ENCODE peak calls at places on chromosomes 13 and 19, in nine cellular contexts. A is Peyer's patch, J is A549, K is IMR-90, B is uterus, H is breast epithelium, R is esophagus muscularis mucosa, F is heart left ventricle, C is transverse colon. N is an unnamed sample.

GRCh38 chr19:3105641-3106508 is 11.7 kb downstream of the GNA11 start:
- DNase-seq in K (no peak), F (no peak), C (no peak), H (no peak), J (no peak), A (no peak), B (no peak), R (no peak), N (peak; percentile 51)

GRCh38 chr13:96968027-96968426 is 26.2 kb downstream of the OXGR1 start:
- DNase-seq in C (no peak), J (no peak), K (no peak), H (no peak), A (no peak), B (no peak), F (no peak), R (no peak), N (no peak)

GRCh38 chr19:43438291-43439162 is 23.8 kb downstream of the TEX101 start:
- DNase-seq in J (peak; percentile 59), H (no peak), R (peak; percentile 95), A (peak; percentile 51), F (peak; percentile 74), B (peak; percentile 45), K (peak; percentile 67), C (peak; percentile 45), N (no peak)

GRCh38 chr13:33285420-33286124 is at the start of gene STARD13:
- DNase-seq in B (peak; percentile 97), C (peak; percentile 93), R (peak; percentile 99), A (peak; percentile 89), K (peak; percentile 98), F (peak; percentile 95), H (peak; percentile 93), J (peak; percentile 84), N (peak; percentile 96)

GRCh38 chr19:18414504-18415176 is 4.6 kb upstream of the SSBP4 start:
- DNase-seq in H (no peak), B (peak; percentile 60), F (peak; percentile 39), K (no peak), R (no peak), J (peak; percentile 65), A (peak; percentile 49), C (no peak), N (no peak)

GRCh38 chr13:35690546-35690945 is 214.1 kb upstream of the MAB21L1 start:
- DNase-seq in H (no peak), R (no peak), J (no peak), C (no peak), K (peak; percentile 41), A (no peak), F (no peak), B (no peak), N (no peak)

GRCh38 chr13:101127741-101128353 is 288.5 kb downstream of the NALCN start:
- DNase-seq in B (no peak), J (peak; percentile 25), H (no peak), R (no peak), F (no peak), K (peak; percentile 53), A (no peak), C (no peak), N (peak; percentile 8)

GRCh38 chr13:112819111-112819510 is 129.3 kb downstream of the ATP11A start:
- DNase-seq in H (no peak), F (peak; percentile 10), A (no peak), B (no peak), J (no peak), C (no peak), R (no peak), K (no peak), N (no peak)

GRCh38 chr19:5046339-5047039 is 77.6 kb downstream of the KDM4B start:
- DNase-seq in J (peak; percentile 84), A (peak; percentile 70), R (no peak), H (peak; percentile 48), K (peak; percentile 40), C (peak; percentile 74), F (no peak), B (no peak), N (peak; percentile 91)

GRCh38 chr19:4130635-4131438 is 6.9 kb upstream of the MAP2K2 start:
- DNase-seq in H (no peak), R (no peak), C (peak; percentile 39), B (no peak), A (peak; percentile 77), F (no peak), K (peak; percentile 90), J (peak; percentile 83), N (no peak)

GRCh38 chr13:79853258-79853657 is 372.3 kb downstream of the NDFIP2 start:
- DNase-seq in B (no peak), F (no peak), J (no peak), R (no peak), K (no peak), H (no peak), A (no peak), C (no peak), N (no peak)

GRCh38 chr19:18496167-18496979 is 25.5 kb downstream of the ELL start:
- DNase-seq in J (peak; percentile 28), C (peak; percentile 73), H (no peak), K (peak; percentile 80), F (no peak), A (peak; percentile 75), R (no peak), B (no peak), N (peak; percentile 84)

GRCh38 chr13:94549241-94550029 is 46.5 kb downstream of the TGDS start:
- DNase-seq in K (peak; percentile 96), J (peak; percentile 94), R (peak; percentile 99), H (peak; percentile 79), F (peak; percentile 90), C (peak; percentile 93), B (peak; percentile 95), A (peak; percentile 88), N (peak; percentile 89)

GRCh38 chr19:6421075-6422014 is 3.3 kb downstream of the KHSRP start:
- DNase-seq in H (no peak), B (no peak), C (no peak), R (no peak), F (no peak), A (no peak), J (no peak), K (no peak), N (no peak)

GRCh38 chr19:11347546-11347945 is 1.2 kb downstream of the CCDC159 start:
- DNase-seq in J (no peak), F (no peak), H (no peak), A (no peak), K (no peak), B (no peak), R (no peak), C (no peak), N (no peak)

DNA sequence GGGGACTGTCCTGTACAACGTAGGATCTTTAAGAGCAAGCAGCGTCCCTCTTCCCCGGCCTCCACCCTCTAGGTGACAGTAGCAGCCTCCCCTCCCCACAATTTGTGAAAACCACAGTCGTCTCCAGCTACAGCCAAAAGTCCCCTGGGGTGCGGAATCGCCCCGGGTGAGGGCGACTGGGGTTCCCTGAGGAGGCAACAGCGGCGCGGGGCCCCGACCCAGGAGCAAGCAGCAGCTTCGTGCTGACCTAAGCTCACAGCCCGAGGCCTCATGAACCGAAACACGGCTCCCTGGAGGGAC is 322 bp downstream of the ZNF558 start:
- DNase-seq in F (no peak), A (no peak), C (no peak), H (no peak), K (no peak), J (no peak), B (no peak), R (no peak), N (no peak)
- H3K4me3 ChIP-seq in F (peak overlapping the region; percentile 85), A (peak overlapping the region; percentile 94), C (peak overlapping the region; percentile 88), H (peak overlapping the region; percentile 93), K (peak overlapping the region; percentile 73), J (peak overlapping the region; percentile 85), B (peak overlapping the region; percentile 85), R (peak overlapping the region; percentile 94), N (peak overlapping the region; percentile 75)

GRCh38 chr13:26695891-26696311 is 64.7 kb downstream of the GPR12 start:
- DNase-seq in B (no peak), R (peak; percentile 84), K (no peak), F (no peak), C (no peak), J (no peak), A (no peak), H (no peak), N (no peak)

GRCh38 chr13:26695360-26695705 is 65.3 kb downstream of the GPR12 start:
- DNase-seq in H (no peak), J (no peak), F (no peak), B (no peak), R (peak; percentile 87), A (no peak), C (no peak), K (no peak), N (no peak)

GRCh38 chr13:26697069-26697955 is 63.3 kb downstream of the GPR12 start:
- DNase-seq in R (peak; percentile 45), J (no peak), C (no peak), H (no peak), A (no peak), K (no peak), F (no peak), B (no peak), N (no peak)

GRCh38 chr13:26693749-26694463 is 66.7 kb downstream of the GPR12 start:
- DNase-seq in B (no peak), A (no peak), J (no peak), R (peak; percentile 42), C (no peak), F (no peak), H (no peak), K (no peak), N (no peak)

GRCh38 chr13:26694609-26695359 is 65.8 kb downstream of the GPR12 start:
- DNase-seq in A (no peak), H (no peak), F (no peak), K (no peak), B (no peak), C (no peak), R (peak; percentile 60), J (no peak), N (no peak)
- TF ChIP-seq CTCF in A (no peak), H (no peak), F (no peak), K (no peak), B (no peak), C (no peak), R (no peak), J (no peak), N (no peak)

DNA sequence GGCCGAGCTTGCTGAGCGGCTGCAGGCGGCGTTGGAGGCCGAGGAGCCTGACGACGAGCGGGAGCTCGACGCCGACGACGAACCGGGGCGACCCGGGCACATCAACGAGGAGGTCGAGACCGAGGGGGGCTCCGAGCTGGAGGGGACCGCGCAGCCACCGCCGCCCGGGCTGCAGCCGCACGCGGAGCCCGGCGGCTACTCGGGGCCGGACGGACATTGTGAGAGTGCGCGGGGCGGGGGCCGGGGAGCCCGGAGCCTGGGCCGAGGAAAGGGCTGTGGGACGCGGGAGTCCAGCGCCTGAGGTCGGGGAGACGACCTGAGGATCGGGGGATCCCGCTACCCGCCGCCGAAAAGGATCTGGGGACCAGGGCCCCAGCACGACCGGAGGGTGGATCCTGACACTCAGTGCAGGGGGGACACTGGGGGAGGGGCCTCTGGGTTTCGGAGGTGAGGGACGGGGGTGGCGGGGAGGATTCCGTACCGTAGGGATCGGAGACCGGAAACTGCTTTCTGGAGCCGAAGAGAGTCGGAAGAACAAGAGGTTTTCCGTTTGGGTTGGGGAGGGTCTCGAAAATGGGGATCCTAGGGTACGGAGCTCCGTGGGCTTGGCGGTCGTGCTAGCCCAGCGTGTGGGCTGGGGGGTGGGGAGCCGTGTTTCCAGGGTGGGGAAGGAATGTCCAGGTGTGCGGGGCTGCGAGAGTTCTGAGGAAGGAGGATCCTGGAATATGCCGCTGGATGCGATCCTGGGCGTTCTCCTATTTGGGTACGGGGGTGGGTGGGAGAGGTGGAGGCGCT is 606 bp downstream of the HNRNPUL1 start:
- DNase-seq in H (peak; percentile 54), K (peak; percentile 34), R (no peak), C (peak; percentile 65), A (no peak), F (peak; percentile 64), B (peak; percentile 47), J (peak; percentile 56), N (peak; percentile 70)
- TF ChIP-seq POLR2A in H (no peak), K (peak; percentile 32), R (no peak), C (no peak), A (no peak), F (no peak), B (no peak), J (no peak), N (no peak)

GRCh38 chr19:38684862-38685665 is 37.6 kb downstream of the ACTN4 start:
- DNase-seq in F (no peak), R (no peak), C (no peak), A (no peak), J (no peak), B (no peak), K (no peak), H (no peak), N (no peak)
- H3K4me3 ChIP-seq in F (no peak overlapping the region), R (no peak overlapping the region), C (no peak overlapping the region), A (no peak overlapping the region), J (peak overlapping the region; percentile 24), B (no peak overlapping the region), K (no peak overlapping the region), H (no peak overlapping the region), N (no peak overlapping the region)